ENCODE peak calls at places on chromosomes 3 and 15, in five cellular contexts. U is PC-9, C is type B pancreatic cell, T is mesothelial cell of epicardium, S is endodermal cell. M is an unnamed sample.

GRCh38 chr3:101829066-101829830 is 20.1 kb upstream of the NFKBIZ start:
- DNase-seq in U (no peak), S (no peak), T (no peak), C (no peak), M (no peak)

GRCh38 chr15:33140326-33140725 is 54.2 kb downstream of the FMN1 start:
- DNase-seq in T (no peak), C (no peak), S (no peak), U (no peak), M (no peak)

GRCh38 chr3:100087203-100087602 is 27.1 kb downstream of the FILIP1L start:
- DNase-seq in U (no peak), C (no peak), S (no peak), T (no peak), M (no peak)

GRCh38 chr3:128190501-128190900 is 37.2 kb downstream of the EEFSEC start:
- DNase-seq in U (peak), S (no peak), C (no peak), T (no peak), M (no peak)

GRCh38 chr15:101296418-101297405 is 1.7 kb upstream of the SNRPA1 start:
- DNase-seq in U (no peak), C (no peak), S (peak), T (no peak), M (no peak)

GRCh38 chr3:157447026-157447694 is 10.5 kb downstream of the PTX3 start:
- DNase-seq in T (no peak), C (no peak), U (no peak), S (no peak), M (no peak)

GRCh38 chr15:53218996-53219580 is 429.0 kb upstream of the ONECUT1 start:
- DNase-seq in S (no peak), U (no peak), C (no peak), T (no peak), M (no peak)

GRCh38 chr3:185822957-185823279 is 1.9 kb downstream of the IGF2BP2 start:
- DNase-seq in S (no peak), C (no peak), T (no peak), U (no peak), M (no peak)

GRCh38 chr15:65067645-65068416 is at the start of gene RASL12:
- DNase-seq in S (peak), T (no peak), U (no peak), C (no peak), M (no peak)

GRCh38 chr3:124363451-124363850 is 366.8 kb upstream of the UMPS start:
- DNase-seq in S (no peak), U (no peak), T (no peak), C (no peak), M (no peak)

GRCh38 chr3:134374791-134375541 is 719 bp upstream of the AMOTL2 start:
- DNase-seq in C (no peak), T (peak), U (peak), S (peak), M (no peak)

GRCh38 chr15:98501192-98501591 is 147.1 kb upstream of the IGF1R start:
- DNase-seq in U (no peak), C (no peak), T (no peak), S (no peak), M (no peak)

GRCh38 chr3:71694358-71694999 is 30.7 kb downstream of the EIF4E3 start:
- DNase-seq in U (no peak), C (no peak), S (no peak), T (no peak), M (no peak)

GRCh38 chr3:11818033-11818432 is 28.7 kb downstream of the TAMM41 start:
- DNase-seq in U (no peak), T (no peak), C (no peak), S (no peak), M (no peak)

GRCh38 chr15:66221126-66221525 is 32.4 kb downstream of the MEGF11 start:
- DNase-seq in S (no peak), T (no peak), C (no peak), U (no peak), M (no peak)

GRCh38 chr15:85551221-85551832 is 170.9 kb downstream of the AKAP13 start:
- DNase-seq in U (no peak), C (no peak), S (no peak), T (no peak), M (no peak)

GRCh38 chr3:132289311-132289710 is 27.9 kb upstream of the ACP3 start:
- DNase-seq in C (no peak), T (no peak), S (no peak), U (no peak), M (no peak)

GRCh38 chr3:55633333-55633732 is 146.2 kb upstream of the WNT5A start:
- DNase-seq in S (no peak), T (no peak), U (no peak), C (no peak), M (no peak)

GRCh38 chr3:50689558-50689957 is 14.8 kb downstream of the DOCK3 start:
- DNase-seq in T (no peak), C (no peak), S (no peak), U (no peak), M (no peak)

GRCh38 chr3:170021083-170021482 is 16.7 kb upstream of the GPR160 start:
- DNase-seq in U (no peak), T (no peak), S (no peak), C (no peak), M (no peak)

GRCh38 chr15:42065008-42065407 is 29.4 kb downstream of the PLA2G4D start:
- DNase-seq in U (no peak), C (peak), S (no peak), T (no peak), M (no peak)

GRCh38 chr3:112104774-112105173 is 18.6 kb downstream of the C3orf52 start:
- DNase-seq in C (no peak), T (no peak), U (no peak), S (no peak), M (no peak)

GRCh38 chr3:94069242-94069813 is 6.5 kb downstream of the NSUN3 start:
- DNase-seq in T (no peak), U (no peak), C (no peak), S (no peak), M (no peak)

GRCh38 chr3:27533718-27534578 is 49.8 kb upstream of the SLC4A7 start:
- DNase-seq in S (peak), T (no peak), C (no peak), U (peak), M (no peak)

GRCh38 chr3:149174901-149175300 is 45.5 kb downstream of the HPS3 start:
- DNase-seq in C (no peak), S (no peak), T (no peak), U (no peak), M (no peak)

GRCh38 chr3:188233320-188233719 is 79.4 kb downstream of the LPP start:
- DNase-seq in U (no peak), S (no peak), C (no peak), T (no peak), M (no peak)

GRCh38 chr15:92803852-92804609 is 96.1 kb upstream of the CHD2 start:
- DNase-seq in C (no peak), U (peak), S (no peak), T (no peak), M (no peak)

GRCh38 chr15:51089699-51090098 is 5.0 kb downstream of the TNFAIP8L3 start:
- DNase-seq in S (no peak), C (no peak), T (no peak), U (no peak), M (no peak)

DNA sequence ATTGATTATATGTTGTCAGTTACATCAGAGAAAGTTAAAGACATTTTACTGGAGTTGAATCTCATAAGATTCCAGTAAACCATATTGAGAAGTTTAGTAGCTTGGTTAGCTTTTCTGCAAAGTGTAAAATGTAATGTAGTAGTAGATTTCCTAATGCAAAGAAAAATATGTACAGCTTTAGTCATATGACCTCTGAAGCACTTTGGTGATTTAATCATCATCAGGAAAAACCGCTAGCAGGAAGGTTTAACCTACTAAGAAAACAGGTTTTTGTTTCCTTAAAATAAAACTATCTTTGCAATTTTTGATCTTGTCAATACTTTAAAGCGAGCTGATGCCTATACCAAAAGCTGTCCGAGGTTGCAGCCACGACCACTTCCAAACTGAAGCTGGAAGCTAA is 364.6 kb upstream of the ZNF385D start:
- DNase-seq in C (no peak), T (no peak), U (no peak), S (no peak), M (no peak)
- TF ChIP-seq CTCF in C (no peak), T (no peak), U (no peak), S (no peak), M (no peak)

GRCh38 chr3:159818399-159818798 is 170.2 kb upstream of the IL12A start:
- DNase-seq in U (no peak), T (no peak), S (peak), C (no peak), M (no peak)
- TF ChIP-seq CTCF in U (no peak), T (no peak), S (peak), C (peak), M (peak)

DNA sequence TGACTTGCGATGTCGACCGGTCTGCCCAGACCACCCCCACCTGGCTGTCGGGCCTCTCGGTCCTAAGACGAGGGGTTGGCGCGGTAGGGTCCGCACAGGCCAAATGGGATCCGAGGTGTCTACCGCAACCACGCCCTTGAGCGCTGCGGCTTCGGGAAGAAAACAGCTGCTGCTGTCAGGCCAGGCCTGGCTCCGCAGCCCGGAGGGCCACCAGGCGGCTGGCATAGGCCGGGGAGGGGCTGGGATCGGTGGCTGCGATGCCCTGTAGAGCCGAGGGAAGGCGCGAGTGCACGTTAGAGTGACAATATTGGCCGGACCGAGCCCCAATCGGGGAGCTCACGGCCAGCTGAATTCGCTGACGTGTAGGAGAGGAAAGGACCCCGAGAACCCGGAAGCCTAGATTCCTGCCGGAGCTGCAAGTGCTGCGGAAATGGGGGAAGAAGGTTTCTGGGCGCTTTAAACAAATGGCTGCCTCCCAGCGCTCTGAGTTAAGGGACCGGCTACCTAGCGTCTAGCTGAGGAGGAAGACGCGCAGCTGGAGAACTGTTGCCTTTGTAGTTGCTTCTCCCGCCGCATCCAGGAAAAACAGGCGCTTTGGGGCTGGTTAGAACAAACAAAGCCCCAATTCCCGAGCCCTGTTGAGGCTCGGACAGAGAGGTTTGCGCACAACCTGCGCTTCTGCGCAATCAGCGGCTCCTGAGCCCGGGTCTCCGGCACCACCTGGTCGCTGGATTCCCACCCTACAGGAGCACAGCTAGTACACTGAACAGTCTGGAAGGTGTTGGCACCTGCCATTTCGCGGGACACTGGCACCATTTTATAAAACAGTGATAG is 14.0 kb downstream of the ZIC4 start:
- DNase-seq in T (no peak), S (peak), C (no peak), U (no peak), M (no peak)
- TF ChIP-seq CTCF in T (no peak), S (peak), C (peak), U (no peak), M (peak)

DNA sequence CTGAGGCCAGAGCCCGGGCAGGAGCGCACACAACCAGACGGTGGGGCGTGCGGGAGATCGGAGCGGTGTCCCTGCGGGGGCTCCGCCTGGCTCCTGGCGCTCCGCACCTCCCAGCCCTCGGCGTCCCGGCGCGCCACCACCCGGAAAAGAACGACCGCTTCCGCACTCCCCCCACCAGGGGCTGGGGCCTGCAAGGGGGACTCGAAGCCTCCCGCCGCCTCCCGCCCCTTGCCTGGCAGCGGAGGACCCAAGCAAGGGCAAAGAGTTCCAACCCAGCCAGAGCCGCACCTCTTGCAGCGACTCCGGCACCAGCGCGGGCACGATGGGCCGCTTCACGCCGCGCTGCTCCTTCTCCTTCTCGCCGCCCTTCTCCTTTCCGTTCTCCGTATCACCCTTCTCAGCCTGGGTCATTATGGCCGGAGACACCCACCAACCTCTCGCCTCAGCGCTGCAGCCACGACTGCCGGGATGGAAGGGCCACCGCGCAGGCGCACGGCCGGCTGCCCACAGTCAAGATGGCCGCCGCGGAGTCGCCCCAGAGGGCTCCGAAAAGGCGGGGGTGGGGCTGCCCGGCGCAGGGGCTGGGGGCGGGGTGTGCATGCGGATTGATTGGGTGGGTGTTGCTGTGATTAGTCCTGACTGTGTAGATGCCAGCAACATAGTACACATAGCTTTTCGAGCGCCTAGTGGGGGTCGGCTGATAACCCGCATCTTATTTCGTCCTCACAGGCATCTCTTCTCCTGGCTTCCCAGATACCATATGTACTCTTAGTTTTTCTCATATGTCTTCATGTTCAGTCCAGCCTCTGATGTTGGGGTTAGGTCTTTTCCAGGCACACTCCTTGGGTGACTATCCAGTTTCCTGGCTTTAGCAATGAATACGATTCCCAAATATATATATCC is at the start of gene ACTR8:
- DNase-seq in U (peak), C (peak), T (peak), S (peak), M (peak)
- TF ChIP-seq CTCF in U (no peak), C (peak), T (no peak), S (peak), M (peak)

DNA sequence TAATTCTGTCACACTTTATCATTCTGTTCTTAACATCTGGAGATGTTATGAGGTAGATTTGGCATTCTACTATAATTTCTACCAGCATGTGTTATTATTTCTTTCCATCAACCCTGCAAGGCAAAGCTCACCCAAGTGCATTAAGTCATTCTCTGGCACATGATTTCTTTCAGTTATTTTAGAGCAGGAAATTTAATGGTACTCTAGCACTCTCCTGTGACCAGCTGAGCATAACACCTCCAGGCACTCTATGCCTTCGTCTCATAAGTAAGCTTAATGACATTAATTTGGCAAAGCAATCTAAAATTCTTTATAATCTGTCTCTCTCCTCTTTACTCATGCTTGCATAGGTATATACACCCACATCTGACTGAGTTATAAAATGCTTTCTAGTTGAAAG is 300.2 kb upstream of the GPR149 start:
- DNase-seq in U (no peak), C (no peak), T (no peak), S (no peak), M (no peak)
- TF ChIP-seq CTCF in U (peak), C (no peak), T (no peak), S (no peak), M (no peak)